ENCODE peak calls at places on chromosomes 11 and 22, in ten cellular contexts. One of them, this sample, is unnamed.

GRCh38 chr22:50581950-50582561 is 593 bp downstream of the CHKB start:
- DNase-seq in pancreas: no peak
- DNase-seq in GM23338: no peak
- DNase-seq in ovary: no peak
- DNase-seq in ACHN: peak; percentile 8
- DNase-seq in transverse colon: peak; percentile 41
- DNase-seq in T47D: no peak
- DNase-seq in COR-L47: peak; percentile 52
- DNase-seq in NCI-H774: no peak
- DNase-seq in A549: no peak
- DNase-seq in this sample: no peak

GRCh38 chr22:29994941-29995340 is 85.3 kb upstream of the HORMAD2 start:
- DNase-seq in pancreas: no peak
- DNase-seq in GM23338: no peak
- DNase-seq in ovary: no peak
- DNase-seq in ACHN: peak; percentile 12
- DNase-seq in transverse colon: no peak
- DNase-seq in T47D: no peak
- DNase-seq in COR-L47: no peak
- DNase-seq in NCI-H774: no peak
- DNase-seq in A549: peak; percentile 37
- DNase-seq in this sample: no peak

GRCh38 chr11:57527056-57527631 is 3.4 kb downstream of the TIMM10 start:
- DNase-seq in pancreas: peak; percentile 81
- DNase-seq in GM23338: peak; percentile 87
- DNase-seq in ovary: peak; percentile 74
- DNase-seq in ACHN: peak; percentile 47
- DNase-seq in transverse colon: peak; percentile 78
- DNase-seq in T47D: no peak
- DNase-seq in COR-L47: peak; percentile 54
- DNase-seq in NCI-H774: peak; percentile 33
- DNase-seq in A549: peak; percentile 64
- DNase-seq in this sample: peak; percentile 1

GRCh38 chr11:35617687-35618496 is at the start of gene FJX1:
- DNase-seq in pancreas: peak; percentile 53
- DNase-seq in GM23338: peak; percentile 90
- DNase-seq in ovary: peak; percentile 78
- DNase-seq in ACHN: peak; percentile 86
- DNase-seq in transverse colon: peak; percentile 17
- DNase-seq in T47D: peak; percentile 89
- DNase-seq in COR-L47: peak; percentile 82
- DNase-seq in NCI-H774: peak; percentile 62
- DNase-seq in A549: peak; percentile 83
- DNase-seq in this sample: peak; percentile 34

GRCh38 chr11:19237813-19238212 is 2.9 kb downstream of the E2F8 start:
- DNase-seq in pancreas: no peak
- DNase-seq in GM23338: no peak
- DNase-seq in ovary: no peak
- DNase-seq in ACHN: no peak
- DNase-seq in transverse colon: peak; percentile 68
- DNase-seq in T47D: no peak
- DNase-seq in COR-L47: peak; percentile 29
- DNase-seq in NCI-H774: no peak
- DNase-seq in A549: no peak
- DNase-seq in this sample: no peak

GRCh38 chr11:65654375-65655349 is 8.1 kb downstream of the RELA start:
- DNase-seq in pancreas: peak; percentile 57
- DNase-seq in GM23338: no peak
- DNase-seq in ovary: peak; percentile 37
- DNase-seq in ACHN: no peak
- DNase-seq in transverse colon: peak; percentile 8
- DNase-seq in T47D: no peak
- DNase-seq in COR-L47: no peak
- DNase-seq in NCI-H774: no peak
- DNase-seq in A549: no peak
- DNase-seq in this sample: no peak

GRCh38 chr22:22362939-22363338 is 118.4 kb downstream of the VPREB1 start:
- DNase-seq in pancreas: no peak
- DNase-seq in GM23338: no peak
- DNase-seq in ovary: no peak
- DNase-seq in ACHN: no peak
- DNase-seq in transverse colon: no peak
- DNase-seq in T47D: no peak
- DNase-seq in COR-L47: no peak
- DNase-seq in NCI-H774: no peak
- DNase-seq in A549: no peak
- DNase-seq in this sample: no peak

GRCh38 chr11:70306586-70307033 is 36.1 kb downstream of the PPFIA1 start:
- DNase-seq in pancreas: no peak
- DNase-seq in GM23338: no peak
- DNase-seq in ovary: no peak
- DNase-seq in ACHN: no peak
- DNase-seq in transverse colon: no peak
- DNase-seq in T47D: no peak
- DNase-seq in COR-L47: peak; percentile 5
- DNase-seq in NCI-H774: peak; percentile 12
- DNase-seq in A549: no peak
- DNase-seq in this sample: no peak

GRCh38 chr11:28107331-28107725 is 628 bp downstream of the KIF18A start:
- DNase-seq in pancreas: no peak
- DNase-seq in GM23338: peak; percentile 23
- DNase-seq in ovary: no peak
- DNase-seq in ACHN: peak; percentile 42
- DNase-seq in transverse colon: no peak
- DNase-seq in T47D: no peak
- DNase-seq in COR-L47: peak; percentile 6
- DNase-seq in NCI-H774: no peak
- DNase-seq in A549: no peak
- DNase-seq in this sample: no peak

GRCh38 chr11:64834031-64834722 is 10.3 kb downstream of the CDC42BPG start:
- DNase-seq in pancreas: no peak
- DNase-seq in GM23338: no peak
- DNase-seq in ovary: no peak
- DNase-seq in ACHN: no peak
- DNase-seq in transverse colon: no peak
- DNase-seq in T47D: no peak
- DNase-seq in COR-L47: no peak
- DNase-seq in NCI-H774: no peak
- DNase-seq in A549: no peak
- DNase-seq in this sample: no peak

This sample was measured in SHP77.